ENCODE peak calls at places on chromosomes 13 and 19, in seven cellular contexts. N is HCT116, Z is cardiac muscle cell, G is GM23338, D is H1, R is heart left ventricle, V is adrenal gland. C is an unnamed sample.

GRCh38 chr19:1590641-1591397 is 1.8 kb downstream of the MBD3 start:
- DNase-seq in Z (peak), R (no peak), G (peak), D (no peak), N (no peak), V (no peak), C (no peak)

GRCh38 chr13:109684836-109685602 is 101.4 kb downstream of the IRS2 start:
- DNase-seq in V (no peak), N (no peak), D (no peak), Z (peak), R (peak), G (no peak), C (peak)

GRCh38 chr19:17348700-17349099 is 11.3 kb downstream of the GTPBP3 start:
- DNase-seq in R (peak), V (peak), D (peak), N (no peak), Z (no peak), G (peak), C (no peak)

GRCh38 chr19:31500921-31501320 is 151.7 kb upstream of the TSHZ3 start:
- DNase-seq in R (no peak), V (no peak), D (no peak), G (no peak), Z (no peak), N (no peak), C (no peak)

GRCh38 chr19:47049307-47049700 is 880 bp upstream of the TMEM160 start:
- DNase-seq in D (no peak), N (no peak), G (peak), R (no peak), Z (no peak), V (no peak), C (no peak)

GRCh38 chr19:51710163-51710562 is 13.6 kb downstream of the HAS1 start:
- DNase-seq in D (no peak), V (no peak), Z (no peak), G (no peak), N (no peak), R (no peak), C (no peak)

GRCh38 chr13:92896842-92897241 is 329.8 kb upstream of the GPC6 start:
- DNase-seq in D (no peak), V (no peak), G (peak), N (no peak), Z (peak), R (no peak), C (peak)

GRCh38 chr19:18905058-18905456 is 9.1 kb upstream of the CERS1 start:
- DNase-seq in G (no peak), R (no peak), N (no peak), Z (no peak), D (no peak), V (no peak), C (no peak)

GRCh38 chr19:7236153-7236552 is 58.1 kb downstream of the INSR start:
- DNase-seq in G (no peak), V (no peak), D (no peak), Z (no peak), N (no peak), R (no peak), C (no peak)

GRCh38 chr19:37951816-37952210 is 44.8 kb downstream of the SIPA1L3 start:
- DNase-seq in D (no peak), G (no peak), Z (no peak), N (no peak), V (no peak), R (no peak), C (no peak)

GRCh38 chr13:71587778-71588177 is 279.2 kb downstream of the DACH1 start:
- DNase-seq in G (no peak), R (no peak), D (no peak), V (no peak), N (no peak), Z (no peak), C (no peak)

GRCh38 chr19:1676351-1677266 is 24.2 kb upstream of the TCF3 start:
- DNase-seq in Z (no peak), G (no peak), V (no peak), R (no peak), N (no peak), D (no peak), C (no peak)

GRCh38 chr19:15330801-15331418 is 1.4 kb downstream of the BRD4 start:
- DNase-seq in D (no peak), N (no peak), G (peak), Z (peak), V (peak), R (no peak), C (peak)

GRCh38 chr13:35471466-35472307 is 4.8 kb downstream of the MAB21L1 start:
- DNase-seq in Z (peak), R (no peak), N (no peak), V (no peak), G (peak), D (no peak), C (no peak)

GRCh38 chr13:103948477-103948876 is 882.3 kb upstream of the SLC10A2 start:
- DNase-seq in D (no peak), R (no peak), N (no peak), G (no peak), Z (no peak), V (no peak), C (no peak)

GRCh38 chr19:29878973-29879654 is 62.9 kb upstream of the URI1 start:
- DNase-seq in V (peak), D (no peak), G (peak), N (peak), Z (peak), R (no peak), C (peak)

GRCh38 chr13:87084192-87084591 is 587.0 kb upstream of the SLITRK5 start:
- DNase-seq in D (no peak), G (peak), R (no peak), V (no peak), Z (no peak), N (no peak), C (no peak)
- TF ChIP-seq CTCF in D (peak), G (peak), R (no peak), V (no peak), Z (no peak), N (no peak), C (no peak)

GRCh38 chr19:5220866-5221265 is 119.7 kb downstream of the PTPRS start:
- DNase-seq in N (no peak), Z (no peak), V (no peak), G (no peak), D (no peak), R (no peak), C (no peak)

GRCh38 chr19:5222178-5222577 is 118.4 kb downstream of the PTPRS start:
- DNase-seq in D (no peak), V (no peak), N (no peak), R (no peak), Z (no peak), G (no peak), C (no peak)

GRCh38 chr19:5225486-5226345 is 114.9 kb downstream of the PTPRS start:
- DNase-seq in Z (peak), G (peak), N (no peak), V (no peak), D (peak), R (no peak), C (no peak)

GRCh38 chr19:5222821-5223321 is 117.7 kb downstream of the PTPRS start:
- DNase-seq in R (no peak), G (no peak), N (no peak), Z (no peak), D (no peak), V (no peak), C (no peak)

GRCh38 chr19:5224480-5224879 is 116.1 kb downstream of the PTPRS start:
- DNase-seq in R (no peak), Z (no peak), N (no peak), D (no peak), G (no peak), V (no peak), C (no peak)
- H3K27ac ChIP-seq in R (no peak), Z (no peak), N (no peak), D (no peak), G (no peak), V (no peak), C (no peak)

GRCh38 chr13:51844862-51845573 is at the start of gene TMEM272:
- DNase-seq in R (no peak), Z (peak), G (peak), V (peak), N (peak), D (peak), C (peak)
- TF ChIP-seq CTCF in R (peak), Z (peak), G (peak), V (peak), N (peak), D (peak), C (peak)

GRCh38 chr13:32315255-32316029 is at the start of the genes BRCA2 and ZAR1L:
- DNase-seq in D (peak), V (peak), R (peak), N (peak), G (peak), Z (peak), C (peak)

GRCh38 chr13:32314968-32315254 is 252 bp downstream of the ZAR1L start:
- DNase-seq in R (peak), N (peak), D (no peak), Z (peak), G (peak), V (peak), C (peak)

GRCh38 chr13:32318072-32318471 is 2.8 kb downstream of the BRCA2 start:
- DNase-seq in Z (no peak), V (no peak), G (no peak), D (no peak), N (no peak), R (no peak), C (no peak)

GRCh38 chr13:32316030-32316344 is 679 bp downstream of the BRCA2 start:
- DNase-seq in Z (no peak), V (no peak), N (no peak), D (no peak), G (no peak), R (no peak), C (no peak)

DNA sequence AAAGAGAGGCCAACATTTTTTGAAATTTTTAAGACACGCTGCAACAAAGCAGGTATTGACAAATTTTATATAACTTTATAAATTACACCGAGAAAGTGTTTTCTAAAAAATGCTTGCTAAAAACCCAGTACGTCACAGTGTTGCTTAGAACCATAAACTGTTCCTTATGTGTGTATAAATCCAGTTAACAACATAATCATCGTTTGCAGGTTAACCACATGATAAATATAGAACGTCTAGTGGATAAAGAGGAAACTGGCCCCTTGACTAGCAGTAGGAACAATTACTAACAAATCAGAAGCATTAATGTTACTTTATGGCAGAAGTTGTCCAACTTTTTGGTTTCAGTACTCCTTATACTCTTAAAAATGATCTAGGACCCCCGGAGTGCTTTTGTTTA is 1.2 kb downstream of the BRCA2 start:
- DNase-seq in Z (no peak), R (no peak), D (no peak), N (no peak), V (no peak), G (no peak), C (no peak)
- H3K27ac ChIP-seq in Z (no peak), R (peak), D (no peak), N (peak), V (peak), G (no peak), C (no peak)

DNA sequence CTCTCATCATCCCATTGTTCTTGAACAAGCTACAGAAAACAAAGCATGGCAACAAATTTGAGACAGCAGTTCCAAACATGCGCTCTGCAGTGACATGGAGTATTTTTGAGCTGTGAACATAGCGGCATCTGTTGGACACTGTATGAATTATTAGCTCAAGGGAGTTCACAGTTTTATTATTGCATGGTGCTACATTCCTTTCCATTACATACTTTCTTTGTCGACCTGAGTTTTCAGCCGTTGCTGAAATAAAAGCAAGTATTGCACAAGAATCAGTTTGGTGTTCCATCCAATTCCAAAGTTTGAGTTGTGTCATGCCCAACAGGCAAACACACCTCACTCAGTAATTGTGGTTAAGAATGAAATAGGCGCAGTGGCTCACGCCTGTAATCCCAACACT is 30.1 kb upstream of the METTL21C start:
- DNase-seq in D (no peak), N (no peak), G (no peak), Z (peak), V (no peak), R (no peak), C (peak)
- TF ChIP-seq CTCF in D (no peak), N (peak), G (peak), Z (peak), V (peak), R (peak), C (peak)

DNA sequence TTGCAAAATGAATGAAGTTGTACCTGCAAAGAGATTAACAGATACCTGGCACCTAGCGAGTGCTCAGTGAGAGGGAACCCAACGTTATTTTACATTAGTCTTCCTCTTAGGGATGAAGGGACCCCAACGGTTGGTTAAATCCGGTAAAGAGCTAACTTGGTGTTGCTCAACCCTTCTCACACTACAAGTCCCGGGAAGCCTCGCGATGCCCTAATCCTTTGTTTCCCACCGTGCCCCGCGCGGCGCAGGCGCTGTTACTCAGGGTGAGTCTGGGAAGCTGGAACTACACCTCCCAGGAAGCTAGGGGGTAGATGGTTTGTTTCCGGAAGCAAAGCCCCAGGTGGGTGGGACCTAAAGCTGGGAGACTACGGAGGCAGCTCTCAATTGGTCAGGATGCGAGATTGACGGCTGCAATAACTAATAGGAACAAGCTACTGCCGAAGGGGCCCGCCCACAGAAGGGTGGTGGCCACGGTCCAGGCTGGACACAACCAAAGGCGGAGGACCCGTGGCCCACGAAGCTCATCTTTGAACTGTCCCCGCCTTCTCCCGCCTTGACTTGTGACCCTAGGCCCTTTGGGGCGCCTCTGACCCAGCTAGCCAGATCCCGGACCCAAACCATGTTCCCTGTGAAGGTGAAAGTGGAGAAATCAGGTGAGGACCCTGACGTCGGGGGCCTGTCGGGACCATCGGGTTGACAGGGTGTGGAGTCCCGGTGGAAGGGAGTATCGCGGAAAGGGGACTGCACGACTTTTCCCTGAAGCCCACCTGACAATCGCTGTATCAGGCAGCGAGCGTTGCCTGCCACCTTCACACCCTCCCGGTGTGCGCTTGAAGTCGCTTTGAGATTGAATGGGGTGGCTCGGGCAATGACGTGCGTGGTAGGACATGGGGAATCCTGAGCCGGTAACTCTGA is at the start of gene LIN37:
- DNase-seq in V (peak), G (peak), R (peak), N (peak), D (peak), Z (peak), C (peak)
- H3K27ac ChIP-seq in V (peak), G (no peak), R (peak), N (peak), D (no peak), Z (no peak), C (peak)

GRCh38 chr19:5897189-5897969 is 6.2 kb downstream of the NDUFA11 start:
- DNase-seq in D (peak), Z (no peak), V (no peak), R (no peak), N (no peak), G (peak), C (no peak)
- TF ChIP-seq CTCF in D (peak), Z (no peak), V (no peak), R (no peak), N (peak), G (peak), C (no peak)

DNA sequence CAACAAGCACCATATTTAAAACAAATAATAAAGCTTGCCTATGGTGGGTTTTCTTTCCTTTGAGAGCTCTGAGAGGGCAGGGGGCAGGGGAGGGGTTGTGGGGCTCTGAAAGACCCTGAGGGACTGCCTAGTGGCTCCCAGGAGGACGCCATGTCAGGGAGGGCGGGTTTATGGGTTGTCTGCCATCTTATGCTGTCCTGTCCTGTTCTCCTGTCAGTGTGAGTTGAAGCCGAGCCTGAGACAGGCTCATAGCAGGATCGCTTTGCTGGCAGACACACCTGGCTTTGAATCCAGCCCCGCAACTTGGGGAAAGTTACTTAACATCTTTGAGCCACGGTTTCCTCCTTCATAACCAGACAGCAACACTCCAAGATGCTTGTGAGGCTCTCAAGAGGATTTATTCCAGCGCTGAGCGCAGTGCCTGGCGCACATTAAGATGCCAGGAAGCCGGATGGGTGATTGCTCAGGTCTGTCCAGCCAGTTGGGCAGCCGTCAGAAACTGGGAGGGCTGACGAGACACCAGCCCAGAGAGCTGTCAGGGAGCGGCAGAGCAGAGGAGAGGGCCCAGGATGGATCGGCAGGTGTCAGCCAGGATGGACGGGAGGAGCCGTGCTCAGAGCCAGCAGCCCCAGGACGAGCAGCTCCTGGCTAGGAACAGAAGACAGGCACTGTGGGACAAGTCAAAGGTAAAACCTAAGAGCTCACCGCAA is 36.8 kb upstream of the C1QTNF9 start:
- DNase-seq in N (no peak), G (no peak), V (peak), R (no peak), Z (no peak), D (no peak), C (no peak)
- H3K27ac ChIP-seq in N (no peak), G (no peak), V (peak), R (peak), Z (peak), D (no peak), C (no peak)

DNA sequence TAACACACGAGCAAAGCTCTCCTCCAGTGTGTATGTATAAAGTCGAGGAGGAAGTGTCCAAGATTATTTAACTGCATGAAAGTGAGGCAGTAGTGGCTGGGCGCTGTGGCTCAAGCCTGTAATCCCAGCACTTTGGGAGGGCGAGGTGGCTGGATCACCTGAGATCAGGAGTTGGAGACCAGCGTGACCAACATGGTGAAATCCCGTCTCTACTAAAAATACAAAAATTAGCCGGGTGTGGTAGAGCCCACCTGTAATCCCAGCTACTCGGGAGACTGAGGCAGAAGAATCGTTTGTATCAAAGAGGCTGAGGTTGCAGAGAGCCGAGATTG is 1.2 kb upstream of the ZNF20 start:
- DNase-seq in G (no peak), Z (no peak), V (no peak), N (no peak), D (no peak), R (no peak), C (no peak)
- TF ChIP-seq CTCF in G (no peak), Z (no peak), V (no peak), N (no peak), D (no peak), R (no peak), C (peak)

DNA sequence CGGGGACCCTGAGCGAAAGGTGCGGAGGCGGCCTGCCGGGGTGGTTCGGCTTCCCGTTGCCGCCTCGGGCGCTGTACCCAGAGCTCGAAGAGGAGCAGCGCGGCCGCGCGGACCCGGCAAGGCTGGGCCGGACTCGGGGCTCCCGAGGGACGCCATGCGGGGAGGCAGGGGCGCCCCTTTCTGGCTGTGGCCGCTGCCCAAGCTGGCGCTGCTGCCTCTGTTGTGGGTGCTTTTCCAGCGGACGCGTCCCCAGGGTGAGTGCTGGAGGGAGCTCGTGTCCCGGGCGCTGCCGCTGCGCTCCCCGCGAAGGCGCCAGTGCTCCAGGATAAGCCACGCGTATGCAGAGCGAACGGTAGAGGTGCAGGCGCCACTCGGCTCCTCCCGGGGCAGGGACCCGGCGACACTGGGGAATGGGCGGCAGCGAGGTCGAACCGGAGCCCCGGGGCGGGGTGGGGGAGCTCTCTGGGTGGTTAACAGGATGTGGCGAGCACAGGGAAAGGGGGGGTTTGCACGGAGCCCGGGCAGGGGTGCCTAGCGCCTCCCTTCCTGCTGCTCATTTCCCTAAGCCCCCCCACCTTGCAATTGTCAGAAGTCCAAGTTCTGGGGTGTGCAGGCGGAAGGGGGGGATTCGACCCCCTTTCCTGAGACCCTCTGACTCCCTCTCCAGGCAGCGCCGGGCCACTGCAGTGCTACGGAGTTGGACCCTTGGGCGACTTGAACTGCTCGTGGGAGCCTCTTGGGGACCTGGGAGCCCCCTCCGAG is at the start of gene IL27RA:
- DNase-seq in N (no peak), G (peak), V (peak), D (peak), Z (peak), R (peak), C (peak)
- H3K27ac ChIP-seq in N (peak), G (no peak), V (peak), D (no peak), Z (no peak), R (peak), C (peak)

C was measured in RWPE1.